ENCODE peak calls at places on chromosome 15, in five cellular contexts. One of them, this sample, is unnamed.

GRCh38 chr15:91488452-91488851 is 365.1 kb upstream of the SLCO3A1 start:
- DNase-seq in GM10248: no peak
- DNase-seq in colonic mucosa: no peak
- DNase-seq in upper lobe of right lung: no peak
- DNase-seq in glutamatergic neuron: no peak
- DNase-seq in this sample: no peak

GRCh38 chr15:83178387-83178786 is 29.2 kb downstream of the HDGFL3 start:
- DNase-seq in GM10248: no peak
- DNase-seq in colonic mucosa: no peak
- DNase-seq in upper lobe of right lung: no peak
- DNase-seq in glutamatergic neuron: no peak
- DNase-seq in this sample: no peak

GRCh38 chr15:80317389-80318169 is 65.6 kb upstream of the CTXND1 start:
- DNase-seq in GM10248: no peak
- DNase-seq in colonic mucosa: no peak
- DNase-seq in upper lobe of right lung: peak; percentile 27
- DNase-seq in glutamatergic neuron: no peak
- DNase-seq in this sample: peak; percentile 84

GRCh38 chr15:48946088-48946839 is 17.5 kb downstream of the SHC4 start:
- DNase-seq in GM10248: no peak
- DNase-seq in colonic mucosa: no peak
- DNase-seq in upper lobe of right lung: no peak
- DNase-seq in glutamatergic neuron: no peak
- DNase-seq in this sample: peak; percentile 33

GRCh38 chr15:95712785-95713184 is 617.7 kb upstream of the NR2F2 start:
- DNase-seq in GM10248: no peak
- DNase-seq in colonic mucosa: no peak
- DNase-seq in upper lobe of right lung: no peak
- DNase-seq in glutamatergic neuron: no peak
- DNase-seq in this sample: no peak

GRCh38 chr15:22846073-22846472 is 7.6 kb downstream of the NIPA2 start:
- DNase-seq in GM10248: no peak
- DNase-seq in colonic mucosa: no peak
- DNase-seq in upper lobe of right lung: no peak
- DNase-seq in glutamatergic neuron: no peak
- DNase-seq in this sample: no peak

GRCh38 chr15:74233864-74234597 is 2.1 kb upstream of the CCDC33 start:
- DNase-seq in GM10248: no peak
- DNase-seq in colonic mucosa: no peak
- DNase-seq in upper lobe of right lung: no peak
- DNase-seq in glutamatergic neuron: no peak
- DNase-seq in this sample: no peak

GRCh38 chr15:36682091-36682490 is 102.7 kb downstream of the CDIN1 start:
- DNase-seq in GM10248: no peak
- DNase-seq in colonic mucosa: no peak
- DNase-seq in upper lobe of right lung: no peak
- DNase-seq in glutamatergic neuron: no peak
- DNase-seq in this sample: no peak

GRCh38 chr15:80997692-80998091 is 3.0 kb upstream of the TLNRD1 start:
- DNase-seq in GM10248: no peak
- DNase-seq in colonic mucosa: no peak
- DNase-seq in upper lobe of right lung: no peak
- DNase-seq in glutamatergic neuron: no peak
- DNase-seq in this sample: no peak

GRCh38 chr15:101059381-101060341 is 140.5 kb downstream of the LRRK1 start:
- DNase-seq in GM10248: no peak
- DNase-seq in colonic mucosa: no peak
- DNase-seq in upper lobe of right lung: no peak
- DNase-seq in glutamatergic neuron: no peak
- DNase-seq in this sample: no peak

GRCh38 chr15:80958818-80959495 is 30.7 kb downstream of the MESD start:
- DNase-seq in GM10248: no peak
- DNase-seq in colonic mucosa: no peak
- DNase-seq in upper lobe of right lung: no peak
- DNase-seq in glutamatergic neuron: no peak
- DNase-seq in this sample: no peak

GRCh38 chr15:40028853-40029252 is 10.1 kb downstream of the SRP14 start:
- DNase-seq in GM10248: no peak
- DNase-seq in colonic mucosa: no peak
- DNase-seq in upper lobe of right lung: no peak
- DNase-seq in glutamatergic neuron: no peak
- DNase-seq in this sample: no peak

GRCh38 chr15:60272623-60273022 is 125.2 kb downstream of the ANXA2 start:
- DNase-seq in GM10248: no peak
- DNase-seq in colonic mucosa: no peak
- DNase-seq in upper lobe of right lung: no peak
- DNase-seq in glutamatergic neuron: no peak
- DNase-seq in this sample: no peak

GRCh38 chr15:84023636-84024035 is 211.9 kb upstream of the GOLGA6L4 start:
- DNase-seq in GM10248: peak; percentile 36
- DNase-seq in colonic mucosa: peak; percentile 26
- DNase-seq in upper lobe of right lung: no peak
- DNase-seq in glutamatergic neuron: peak; percentile 35
- DNase-seq in this sample: peak; percentile 69

GRCh38 chr15:90557651-90558084 is 27.9 kb downstream of the CRTC3 start:
- DNase-seq in GM10248: no peak
- DNase-seq in colonic mucosa: peak; percentile 46
- DNase-seq in upper lobe of right lung: no peak
- DNase-seq in glutamatergic neuron: no peak
- DNase-seq in this sample: no peak

GRCh38 chr15:58438956-58439355 is 7.2 kb downstream of the LIPC start:
- DNase-seq in GM10248: peak; percentile 56
- DNase-seq in colonic mucosa: peak; percentile 71
- DNase-seq in upper lobe of right lung: no peak
- DNase-seq in glutamatergic neuron: peak; percentile 29
- DNase-seq in this sample: peak; percentile 62

GRCh38 chr15:34708422-34708821 is 46.4 kb downstream of the GJD2 start:
- DNase-seq in GM10248: peak; percentile 24
- DNase-seq in colonic mucosa: no peak
- DNase-seq in upper lobe of right lung: no peak
- DNase-seq in glutamatergic neuron: no peak
- DNase-seq in this sample: peak; percentile 61

GRCh38 chr15:52261498-52262242 is 33.9 kb downstream of the MYO5C start:
- DNase-seq in GM10248: peak; percentile 86
- DNase-seq in colonic mucosa: peak; percentile 33
- DNase-seq in upper lobe of right lung: no peak
- DNase-seq in glutamatergic neuron: peak; percentile 41
- DNase-seq in this sample: peak; percentile 95
- TF ChIP-seq CTCF in GM10248: no peak
- TF ChIP-seq CTCF in colonic mucosa: no peak
- TF ChIP-seq CTCF in upper lobe of right lung: peak; percentile 16
- TF ChIP-seq CTCF in glutamatergic neuron: no peak
- TF ChIP-seq CTCF in this sample: peak; percentile 12

GRCh38 chr15:79206940-79207339 is 75.6 kb upstream of the ANKRD34C start:
- DNase-seq in GM10248: no peak
- DNase-seq in colonic mucosa: no peak
- DNase-seq in upper lobe of right lung: no peak
- DNase-seq in glutamatergic neuron: no peak
- DNase-seq in this sample: no peak

GRCh38 chr15:79208179-79208578 is 74.3 kb upstream of the ANKRD34C start:
- DNase-seq in GM10248: no peak
- DNase-seq in colonic mucosa: no peak
- DNase-seq in upper lobe of right lung: no peak
- DNase-seq in glutamatergic neuron: no peak
- DNase-seq in this sample: no peak

GRCh38 chr15:79209116-79209515 is 73.4 kb upstream of the ANKRD34C start:
- DNase-seq in GM10248: no peak
- DNase-seq in colonic mucosa: no peak
- DNase-seq in upper lobe of right lung: no peak
- DNase-seq in glutamatergic neuron: no peak
- DNase-seq in this sample: no peak

GRCh38 chr15:79212589-79213139 is 69.9 kb upstream of the ANKRD34C start:
- DNase-seq in GM10248: no peak
- DNase-seq in colonic mucosa: no peak
- DNase-seq in upper lobe of right lung: no peak
- DNase-seq in glutamatergic neuron: no peak
- DNase-seq in this sample: no peak

DNA sequence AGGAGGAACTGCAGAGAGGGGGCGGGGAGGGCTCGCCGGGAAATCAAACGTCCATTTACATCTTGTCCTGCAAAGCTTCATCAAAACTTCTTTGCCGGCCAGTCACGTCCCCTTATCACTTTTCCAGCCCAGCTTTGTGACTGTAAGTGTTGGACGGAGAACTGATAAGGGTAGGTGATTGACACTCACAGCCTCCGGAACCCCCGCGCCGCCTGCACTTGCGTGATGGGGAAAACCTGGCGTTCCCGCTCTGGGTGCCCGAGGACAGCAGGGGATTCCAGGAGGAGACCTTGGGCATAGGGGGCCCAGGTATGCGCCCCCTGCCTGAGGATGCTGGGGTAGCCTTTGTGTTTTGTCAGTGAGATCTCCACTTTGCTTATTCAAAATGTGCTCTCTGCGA is 72.8 kb upstream of the ANKRD34C start:
- DNase-seq in GM10248: no peak
- DNase-seq in colonic mucosa: no peak
- DNase-seq in upper lobe of right lung: no peak
- DNase-seq in glutamatergic neuron: peak; percentile 50
- DNase-seq in this sample: no peak
- TF ChIP-seq CTCF in GM10248: no peak
- TF ChIP-seq CTCF in colonic mucosa: no peak
- TF ChIP-seq CTCF in upper lobe of right lung: no peak
- TF ChIP-seq CTCF in glutamatergic neuron: peak; percentile 53
- TF ChIP-seq CTCF in this sample: no peak

GRCh38 chr15:70172561-70172960 is 74.8 kb upstream of the TLE3 start:
- DNase-seq in GM10248: no peak
- DNase-seq in colonic mucosa: no peak
- DNase-seq in upper lobe of right lung: no peak
- DNase-seq in glutamatergic neuron: no peak
- DNase-seq in this sample: no peak
- TF ChIP-seq CTCF in GM10248: no peak
- TF ChIP-seq CTCF in colonic mucosa: no peak
- TF ChIP-seq CTCF in upper lobe of right lung: no peak
- TF ChIP-seq CTCF in glutamatergic neuron: no peak
- TF ChIP-seq CTCF in this sample: no peak

DNA sequence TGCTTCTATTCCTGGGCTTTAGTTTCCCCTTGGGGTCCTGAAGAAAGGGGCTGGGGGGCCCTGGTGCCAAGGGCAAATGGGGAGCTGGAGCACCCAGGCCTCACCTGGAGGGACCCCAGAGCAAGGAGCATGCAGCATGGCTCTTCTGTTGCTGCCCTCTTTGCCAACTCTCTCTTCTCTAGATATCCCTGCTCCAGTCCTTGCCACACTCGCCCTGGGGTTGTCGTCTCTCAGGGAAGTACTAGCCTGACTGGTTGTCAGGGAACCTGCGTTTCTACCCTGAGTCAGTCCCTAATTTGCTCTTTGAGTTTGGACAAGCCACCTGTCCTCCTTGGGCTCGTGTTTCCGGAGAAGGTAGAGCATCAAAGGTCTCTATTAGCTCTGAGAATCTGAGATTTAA is 63.7 kb upstream of the UBE2Q2 start:
- DNase-seq in GM10248: no peak
- DNase-seq in colonic mucosa: no peak
- DNase-seq in upper lobe of right lung: no peak
- DNase-seq in glutamatergic neuron: no peak
- DNase-seq in this sample: no peak
- TF ChIP-seq CTCF in GM10248: no peak
- TF ChIP-seq CTCF in colonic mucosa: no peak
- TF ChIP-seq CTCF in upper lobe of right lung: no peak
- TF ChIP-seq CTCF in glutamatergic neuron: no peak
- TF ChIP-seq CTCF in this sample: no peak

GRCh38 chr15:57298204-57298603 is 78.1 kb upstream of the CGNL1 start:
- DNase-seq in GM10248: no peak
- DNase-seq in colonic mucosa: no peak
- DNase-seq in upper lobe of right lung: no peak
- DNase-seq in glutamatergic neuron: no peak
- DNase-seq in this sample: no peak

GRCh38 chr15:57296473-57297162 is 79.7 kb upstream of the CGNL1 start:
- DNase-seq in GM10248: no peak
- DNase-seq in colonic mucosa: peak; percentile 54
- DNase-seq in upper lobe of right lung: no peak
- DNase-seq in glutamatergic neuron: no peak
- DNase-seq in this sample: no peak

GRCh38 chr15:57298843-57299550 is 77.3 kb upstream of the CGNL1 start:
- DNase-seq in GM10248: no peak
- DNase-seq in colonic mucosa: no peak
- DNase-seq in upper lobe of right lung: no peak
- DNase-seq in glutamatergic neuron: no peak
- DNase-seq in this sample: no peak

GRCh38 chr15:57297163-57297593 is 79.1 kb upstream of the CGNL1 start:
- DNase-seq in GM10248: no peak
- DNase-seq in colonic mucosa: no peak
- DNase-seq in upper lobe of right lung: no peak
- DNase-seq in glutamatergic neuron: no peak
- DNase-seq in this sample: no peak

DNA sequence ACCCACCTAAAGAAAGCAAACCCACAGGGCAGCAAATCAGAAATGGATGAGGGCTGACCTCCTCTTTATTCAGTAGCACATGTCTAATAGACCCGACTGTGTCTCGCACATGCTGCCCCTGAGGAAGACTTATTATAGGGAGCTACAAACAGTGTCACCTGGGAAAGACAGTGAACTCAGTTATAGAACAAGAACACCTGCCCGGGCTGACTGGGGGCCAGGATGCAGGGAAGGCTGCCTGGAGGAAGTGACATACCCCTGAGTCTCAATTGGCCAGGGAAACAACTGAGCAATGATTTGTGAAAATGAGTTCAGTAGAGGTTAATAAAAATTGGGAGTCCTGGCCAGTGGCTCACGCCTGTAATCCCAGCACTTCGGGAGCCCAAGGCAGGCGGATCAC is 78.7 kb upstream of the CGNL1 start:
- DNase-seq in GM10248: no peak
- DNase-seq in colonic mucosa: no peak
- DNase-seq in upper lobe of right lung: no peak
- DNase-seq in glutamatergic neuron: no peak
- DNase-seq in this sample: no peak
- TF ChIP-seq CTCF in GM10248: no peak
- TF ChIP-seq CTCF in colonic mucosa: no peak
- TF ChIP-seq CTCF in upper lobe of right lung: no peak
- TF ChIP-seq CTCF in glutamatergic neuron: no peak
- TF ChIP-seq CTCF in this sample: no peak

GRCh38 chr15:30896211-30896606 is 7.5 kb upstream of the FAN1 start:
- DNase-seq in GM10248: no peak
- DNase-seq in colonic mucosa: no peak
- DNase-seq in upper lobe of right lung: no peak
- DNase-seq in glutamatergic neuron: no peak
- DNase-seq in this sample: no peak
- TF ChIP-seq CTCF in GM10248: no peak
- TF ChIP-seq CTCF in colonic mucosa: no peak
- TF ChIP-seq CTCF in upper lobe of right lung: no peak
- TF ChIP-seq CTCF in glutamatergic neuron: no peak
- TF ChIP-seq CTCF in this sample: no peak

GRCh38 chr15:75508741-75509532 is 57.4 kb upstream of the SIN3A start:
- DNase-seq in GM10248: peak; percentile 25
- DNase-seq in colonic mucosa: no peak
- DNase-seq in upper lobe of right lung: no peak
- DNase-seq in glutamatergic neuron: no peak
- DNase-seq in this sample: peak; percentile 53
- TF ChIP-seq CTCF in GM10248: peak; percentile 43
- TF ChIP-seq CTCF in colonic mucosa: peak; percentile 17
- TF ChIP-seq CTCF in upper lobe of right lung: peak; percentile 43
- TF ChIP-seq CTCF in glutamatergic neuron: peak; percentile 31
- TF ChIP-seq CTCF in this sample: peak; percentile 51